ENCODE peak calls at places on chromosomes 16 and 17, in four cellular contexts. A is fibroblast of gingiva, J is AG08395, M is nephron progenitor cell. O is an unnamed sample.

GRCh38 chr17:40648326-40648968 is 829 bp upstream of the SMARCE1 start:
- DNase-seq in A (peak), J (no peak), M (no peak), O (peak)

GRCh38 chr16:31177136-31177535 is 2.8 kb upstream of the FUS start:
- DNase-seq in A (no peak), J (no peak), M (no peak), O (no peak)

GRCh38 chr17:49910858-49911204 is 58.2 kb upstream of the DLX4 start:
- DNase-seq in A (no peak), J (no peak), M (no peak), O (no peak)

GRCh38 chr16:49876716-49877129 is 20.8 kb upstream of the ZNF423 start:
- DNase-seq in A (no peak), J (peak), M (peak), O (peak)

GRCh38 chr17:1561420-1562177 is 993 bp downstream of the PITPNA start:
- DNase-seq in A (no peak), J (peak), M (peak), O (no peak)

GRCh38 chr16:85900031-85900792 is 1.2 kb downstream of the IRF8 start:
- DNase-seq in A (no peak), J (no peak), M (no peak), O (peak)

GRCh38 chr16:87806608-87807546 is 41.1 kb upstream of the KLHDC4 start:
- DNase-seq in A (peak), J (peak), M (no peak), O (peak)

GRCh38 chr16:17303101-17303500 is 167.7 kb downstream of the XYLT1 start:
- DNase-seq in A (no peak), J (no peak), M (no peak), O (peak)

GRCh38 chr17:13597723-13598347 is 3.9 kb downstream of the HS3ST3A1 start:
- DNase-seq in A (peak), J (peak), M (peak), O (peak)

GRCh38 chr16:77732241-77732946 is 10.1 kb downstream of the NUDT7 start:
- DNase-seq in A (no peak), J (no peak), M (no peak), O (no peak)

GRCh38 chr17:71548540-71549190 is 572.2 kb upstream of the SOX9 start:
- DNase-seq in A (no peak), J (peak), M (no peak), O (no peak)

GRCh38 chr17:61392679-61393078 is 7.0 kb upstream of the TBX2 start:
- DNase-seq in A (no peak), J (no peak), M (no peak), O (no peak)

GRCh38 chr17:57234252-57235092 is 21.9 kb upstream of the MSI2 start:
- DNase-seq in A (no peak), J (no peak), M (no peak), O (no peak)

GRCh38 chr17:82108999-82109480 is 11.0 kb upstream of the FASN start:
- DNase-seq in A (no peak), J (no peak), M (no peak), O (no peak)

GRCh38 chr16:2386990-2387389 is 42.3 kb upstream of the CCNF start:
- DNase-seq in A (no peak), J (no peak), M (no peak), O (peak)

O was measured in small intestine.